ENCODE peak calls at places on chromosomes 13 and 19, in ten cellular contexts. One of them, this sample, is unnamed.

GRCh38 chr19:44573183-44573582 is 40.2 kb upstream of the IGSF23 start:
- DNase-seq in RPMI7951: no peak
- DNase-seq in thoracic aorta: no peak
- DNase-seq in left ventricle myocardium inferior: no peak
- DNase-seq in EL: no peak
- DNase-seq in CD4-positive, alpha-beta T cell: no peak
- DNase-seq in activated CD8-positive, alpha-beta memory T cell treated with anti-CD3 and anti-CD28 coated beads for 4 hours: no peak
- DNase-seq in HS-27A: no peak
- DNase-seq in small intestine: no peak
- DNase-seq in adipocyte: no peak
- DNase-seq in this sample: no peak

GRCh38 chr13:25286308-25286968 is 850 bp downstream of the MTMR6 start:
- DNase-seq in adipocyte: peak; percentile 78
- DNase-seq in CD4-positive, alpha-beta T cell: peak; percentile 19
- DNase-seq in small intestine: peak; percentile 42
- DNase-seq in EL: peak; percentile 62
- DNase-seq in activated CD8-positive, alpha-beta memory T cell treated with anti-CD3 and anti-CD28 coated beads for 4 hours: no peak
- DNase-seq in RPMI7951: peak; percentile 54
- DNase-seq in left ventricle myocardium inferior: no peak
- DNase-seq in HS-27A: no peak
- DNase-seq in thoracic aorta: no peak
- DNase-seq in this sample: no peak

GRCh38 chr13:51764184-51765141 is 39.5 kb downstream of the DHRS12 start:
- DNase-seq in EL: peak; percentile 78
- DNase-seq in small intestine: peak; percentile 70
- DNase-seq in left ventricle myocardium inferior: peak; percentile 77
- DNase-seq in RPMI7951: peak; percentile 31
- DNase-seq in thoracic aorta: no peak
- DNase-seq in adipocyte: peak; percentile 68
- DNase-seq in CD4-positive, alpha-beta T cell: peak; percentile 38
- DNase-seq in HS-27A: no peak
- DNase-seq in activated CD8-positive, alpha-beta memory T cell treated with anti-CD3 and anti-CD28 coated beads for 4 hours: peak; percentile 57
- DNase-seq in this sample: peak; percentile 88

GRCh38 chr19:51749979-51750378 is 1.7 kb downstream of the FPR1 start:
- DNase-seq in HS-27A: no peak
- DNase-seq in RPMI7951: peak; percentile 96
- DNase-seq in activated CD8-positive, alpha-beta memory T cell treated with anti-CD3 and anti-CD28 coated beads for 4 hours: no peak
- DNase-seq in left ventricle myocardium inferior: no peak
- DNase-seq in small intestine: no peak
- DNase-seq in thoracic aorta: no peak
- DNase-seq in CD4-positive, alpha-beta T cell: no peak
- DNase-seq in adipocyte: no peak
- DNase-seq in EL: peak; percentile 30
- DNase-seq in this sample: no peak

GRCh38 chr19:35901854-35902661 is at the start of gene HCST:
- DNase-seq in left ventricle myocardium inferior: no peak
- DNase-seq in CD4-positive, alpha-beta T cell: peak; percentile 14
- DNase-seq in activated CD8-positive, alpha-beta memory T cell treated with anti-CD3 and anti-CD28 coated beads for 4 hours: no peak
- DNase-seq in HS-27A: no peak
- DNase-seq in small intestine: peak; percentile 31
- DNase-seq in EL: peak; percentile 59
- DNase-seq in thoracic aorta: no peak
- DNase-seq in RPMI7951: peak; percentile 19
- DNase-seq in adipocyte: peak; percentile 20
- DNase-seq in this sample: no peak

GRCh38 chr13:45036206-45036605 is 46.9 kb downstream of the GPALPP1 start:
- DNase-seq in EL: no peak
- DNase-seq in thoracic aorta: no peak
- DNase-seq in CD4-positive, alpha-beta T cell: no peak
- DNase-seq in activated CD8-positive, alpha-beta memory T cell treated with anti-CD3 and anti-CD28 coated beads for 4 hours: no peak
- DNase-seq in HS-27A: no peak
- DNase-seq in left ventricle myocardium inferior: no peak
- DNase-seq in RPMI7951: no peak
- DNase-seq in small intestine: peak; percentile 55
- DNase-seq in adipocyte: no peak
- DNase-seq in this sample: no peak

GRCh38 chr13:29702912-29703351 is 107.4 kb upstream of the SLC7A1 start:
- DNase-seq in EL: peak; percentile 98
- DNase-seq in activated CD8-positive, alpha-beta memory T cell treated with anti-CD3 and anti-CD28 coated beads for 4 hours: no peak
- DNase-seq in small intestine: no peak
- DNase-seq in RPMI7951: peak; percentile 98
- DNase-seq in left ventricle myocardium inferior: peak; percentile 28
- DNase-seq in adipocyte: peak; percentile 89
- DNase-seq in HS-27A: peak; percentile 53
- DNase-seq in thoracic aorta: no peak
- DNase-seq in CD4-positive, alpha-beta T cell: no peak
- DNase-seq in this sample: peak; percentile 89

GRCh38 chr13:26484196-26484595 is 73.3 kb upstream of the WASF3 start:
- DNase-seq in thoracic aorta: no peak
- DNase-seq in RPMI7951: no peak
- DNase-seq in adipocyte: no peak
- DNase-seq in EL: no peak
- DNase-seq in HS-27A: no peak
- DNase-seq in left ventricle myocardium inferior: no peak
- DNase-seq in small intestine: no peak
- DNase-seq in activated CD8-positive, alpha-beta memory T cell treated with anti-CD3 and anti-CD28 coated beads for 4 hours: no peak
- DNase-seq in CD4-positive, alpha-beta T cell: no peak
- DNase-seq in this sample: no peak

GRCh38 chr19:13842294-13843103 is 34.4 kb upstream of the NANOS3 start:
- DNase-seq in HS-27A: no peak
- DNase-seq in left ventricle myocardium inferior: peak; percentile 91
- DNase-seq in thoracic aorta: peak; percentile 70
- DNase-seq in activated CD8-positive, alpha-beta memory T cell treated with anti-CD3 and anti-CD28 coated beads for 4 hours: peak; percentile 45
- DNase-seq in small intestine: peak; percentile 51
- DNase-seq in EL: peak; percentile 81
- DNase-seq in RPMI7951: peak; percentile 83
- DNase-seq in CD4-positive, alpha-beta T cell: peak; percentile 78
- DNase-seq in adipocyte: peak; percentile 87
- DNase-seq in this sample: peak; percentile 85